ENCODE peak calls at places on chromosomes 11 and 22, in eight cellular contexts. One of them, this sample, is unnamed.

GRCh38 chr22:32106930-32107329 is 52.2 kb downstream of the C22orf42 start:
- DNase-seq in IMR-90: no peak
- DNase-seq in stomach: no peak
- DNase-seq in adrenal gland: no peak
- DNase-seq in uterus: no peak
- DNase-seq in suprapubic skin: no peak
- DNase-seq in prostate gland: no peak
- DNase-seq in HCT116: no peak
- DNase-seq in this sample: peak; percentile 37

GRCh38 chr22:39967103-39967829 is 7.1 kb downstream of the TMA7B start:
- DNase-seq in IMR-90: peak; percentile 45
- DNase-seq in stomach: no peak
- DNase-seq in adrenal gland: no peak
- DNase-seq in uterus: no peak
- DNase-seq in suprapubic skin: no peak
- DNase-seq in prostate gland: peak; percentile 31
- DNase-seq in HCT116: no peak
- DNase-seq in this sample: no peak

GRCh38 chr22:40525250-40525884 is 111.2 kb downstream of the MRTFA start:
- DNase-seq in IMR-90: peak; percentile 46
- DNase-seq in stomach: peak; percentile 48
- DNase-seq in adrenal gland: peak; percentile 54
- DNase-seq in uterus: no peak
- DNase-seq in suprapubic skin: no peak
- DNase-seq in prostate gland: no peak
- DNase-seq in HCT116: no peak
- DNase-seq in this sample: no peak

GRCh38 chr11:21723681-21724080 is 469.2 kb upstream of the ANO5 start:
- DNase-seq in IMR-90: no peak
- DNase-seq in stomach: no peak
- DNase-seq in adrenal gland: no peak
- DNase-seq in uterus: no peak
- DNase-seq in suprapubic skin: no peak
- DNase-seq in prostate gland: no peak
- DNase-seq in HCT116: no peak
- DNase-seq in this sample: no peak

GRCh38 chr22:22450343-22450839 is 58.2 kb downstream of the ZNF280B start:
- DNase-seq in IMR-90: no peak
- DNase-seq in stomach: peak; percentile 27
- DNase-seq in adrenal gland: peak; percentile 76
- DNase-seq in uterus: no peak
- DNase-seq in suprapubic skin: no peak
- DNase-seq in prostate gland: no peak
- DNase-seq in HCT116: no peak
- DNase-seq in this sample: no peak

GRCh38 chr11:117610045-117610444 is 187.0 kb downstream of the DSCAML1 start:
- DNase-seq in IMR-90: peak; percentile 51
- DNase-seq in stomach: no peak
- DNase-seq in adrenal gland: no peak
- DNase-seq in uterus: no peak
- DNase-seq in suprapubic skin: no peak
- DNase-seq in prostate gland: no peak
- DNase-seq in HCT116: no peak
- DNase-seq in this sample: no peak

GRCh38 chr11:126088999-126089398 is 26.3 kb upstream of the CDON start:
- DNase-seq in IMR-90: no peak
- DNase-seq in stomach: no peak
- DNase-seq in adrenal gland: no peak
- DNase-seq in uterus: no peak
- DNase-seq in suprapubic skin: no peak
- DNase-seq in prostate gland: no peak
- DNase-seq in HCT116: no peak
- DNase-seq in this sample: no peak

GRCh38 chr11:134224710-134225662 is 515 bp downstream of the VPS26B start:
- DNase-seq in IMR-90: peak; percentile 7
- DNase-seq in stomach: peak; percentile 43
- DNase-seq in adrenal gland: peak; percentile 82
- DNase-seq in uterus: peak; percentile 39
- DNase-seq in suprapubic skin: peak; percentile 90
- DNase-seq in prostate gland: peak; percentile 81
- DNase-seq in HCT116: no peak
- DNase-seq in this sample: no peak

GRCh38 chr11:8442301-8442700 is 151.7 kb downstream of the STK33 start:
- DNase-seq in IMR-90: no peak
- DNase-seq in stomach: no peak
- DNase-seq in adrenal gland: no peak
- DNase-seq in uterus: no peak
- DNase-seq in suprapubic skin: no peak
- DNase-seq in prostate gland: no peak
- DNase-seq in HCT116: no peak
- DNase-seq in this sample: no peak

GRCh38 chr22:31250740-31251330 is 38.7 kb downstream of the LIMK2 start:
- DNase-seq in IMR-90: no peak
- DNase-seq in stomach: no peak
- DNase-seq in adrenal gland: no peak
- DNase-seq in uterus: no peak
- DNase-seq in suprapubic skin: no peak
- DNase-seq in prostate gland: peak; percentile 70
- DNase-seq in HCT116: no peak
- DNase-seq in this sample: no peak

GRCh38 chr22:48275412-48275811 is 1513.0 kb downstream of the TBC1D22A start:
- DNase-seq in IMR-90: no peak
- DNase-seq in stomach: no peak
- DNase-seq in adrenal gland: no peak
- DNase-seq in uterus: no peak
- DNase-seq in suprapubic skin: no peak
- DNase-seq in prostate gland: no peak
- DNase-seq in HCT116: no peak
- DNase-seq in this sample: no peak

GRCh38 chr11:9896902-9897301 is 233.0 kb downstream of the SWAP70 start:
- DNase-seq in IMR-90: no peak
- DNase-seq in stomach: no peak
- DNase-seq in adrenal gland: no peak
- DNase-seq in uterus: no peak
- DNase-seq in suprapubic skin: no peak
- DNase-seq in prostate gland: no peak
- DNase-seq in HCT116: no peak
- DNase-seq in this sample: no peak

GRCh38 chr11:503179-503981 is 3.7 kb downstream of the RNH1 start:
- DNase-seq in IMR-90: peak; percentile 19
- DNase-seq in stomach: no peak
- DNase-seq in adrenal gland: peak; percentile 77
- DNase-seq in uterus: peak; percentile 47
- DNase-seq in suprapubic skin: peak; percentile 90
- DNase-seq in prostate gland: no peak
- DNase-seq in HCT116: no peak
- DNase-seq in this sample: no peak

GRCh38 chr11:115391598-115391997 is 112.6 kb downstream of the CADM1 start:
- DNase-seq in IMR-90: peak; percentile 31
- DNase-seq in stomach: no peak
- DNase-seq in adrenal gland: no peak
- DNase-seq in uterus: no peak
- DNase-seq in suprapubic skin: no peak
- DNase-seq in prostate gland: no peak
- DNase-seq in HCT116: no peak
- DNase-seq in this sample: no peak

GRCh38 chr11:57566035-57566504 is 1.4 kb downstream of the UBE2L6 start:
- DNase-seq in IMR-90: peak; percentile 63
- DNase-seq in stomach: peak; percentile 59
- DNase-seq in adrenal gland: peak; percentile 33
- DNase-seq in uterus: no peak
- DNase-seq in suprapubic skin: no peak
- DNase-seq in prostate gland: peak; percentile 67
- DNase-seq in HCT116: no peak
- DNase-seq in this sample: no peak

GRCh38 chr11:57568330-57568766 is 876 bp upstream of the UBE2L6 start:
- DNase-seq in IMR-90: peak; percentile 67
- DNase-seq in stomach: no peak
- DNase-seq in adrenal gland: no peak
- DNase-seq in uterus: peak; percentile 89
- DNase-seq in suprapubic skin: no peak
- DNase-seq in prostate gland: no peak
- DNase-seq in HCT116: peak; percentile 56
- DNase-seq in this sample: peak; percentile 96

GRCh38 chr11:57566564-57567209 is 785 bp downstream of the UBE2L6 start:
- DNase-seq in IMR-90: no peak
- DNase-seq in stomach: no peak
- DNase-seq in adrenal gland: no peak
- DNase-seq in uterus: no peak
- DNase-seq in suprapubic skin: no peak
- DNase-seq in prostate gland: no peak
- DNase-seq in HCT116: no peak
- DNase-seq in this sample: no peak

GRCh38 chr11:57567210-57567511 is 311 bp downstream of the UBE2L6 start:
- DNase-seq in IMR-90: peak; percentile 13
- DNase-seq in stomach: no peak
- DNase-seq in adrenal gland: no peak
- DNase-seq in uterus: no peak
- DNase-seq in suprapubic skin: no peak
- DNase-seq in prostate gland: no peak
- DNase-seq in HCT116: no peak
- DNase-seq in this sample: no peak

DNA sequence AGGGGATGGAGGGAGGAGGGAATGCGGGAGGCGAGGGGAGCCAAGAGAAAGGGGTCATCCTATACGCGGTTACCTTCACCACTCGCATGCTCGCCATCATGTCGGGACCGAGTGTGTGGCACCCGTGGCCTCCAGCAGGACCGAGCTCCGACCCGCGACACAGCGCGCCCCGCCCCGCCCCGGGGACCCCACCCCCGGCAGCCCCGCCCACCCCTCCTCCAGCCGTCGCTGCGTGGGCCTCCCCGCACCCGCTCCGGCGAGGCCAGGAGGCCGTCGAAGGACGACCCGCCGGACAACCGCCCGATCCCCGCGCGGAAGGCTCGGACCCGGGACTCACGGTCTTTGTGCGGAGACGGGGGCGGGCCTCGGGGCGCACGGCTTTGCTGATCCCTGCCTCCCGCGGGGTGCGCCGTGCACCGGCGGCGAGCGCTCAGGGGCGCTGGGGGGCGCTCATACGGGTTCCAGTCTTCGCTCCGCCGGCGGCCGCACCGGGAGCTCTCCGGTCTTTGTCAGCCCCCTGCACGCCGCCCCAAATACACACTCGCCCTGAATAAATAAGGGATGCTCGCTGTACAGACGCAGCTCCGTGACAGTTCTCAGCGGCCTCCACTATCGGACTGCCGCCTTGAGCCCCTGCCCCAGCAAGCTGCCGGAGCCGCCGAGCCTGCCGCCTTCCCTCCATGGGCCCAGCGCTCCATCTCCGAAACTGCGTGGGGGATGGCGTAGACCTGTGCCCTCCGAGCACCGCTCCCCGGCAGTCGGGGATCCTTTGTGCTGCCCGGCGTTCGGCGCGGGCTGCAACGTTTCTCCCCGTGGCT is at the start of gene UBE2L6:
- DNase-seq in IMR-90: no peak
- DNase-seq in stomach: peak; percentile 85
- DNase-seq in adrenal gland: peak; percentile 70
- DNase-seq in uterus: peak; percentile 67
- DNase-seq in suprapubic skin: peak; percentile 88
- DNase-seq in prostate gland: peak; percentile 70
- DNase-seq in HCT116: no peak
- DNase-seq in this sample: no peak
- TF ChIP-seq POLR2A in IMR-90: no peak
- TF ChIP-seq POLR2A in stomach: no peak
- TF ChIP-seq POLR2A in adrenal gland: no peak
- TF ChIP-seq POLR2A in uterus: peak; percentile 25
- TF ChIP-seq POLR2A in suprapubic skin: no peak
- TF ChIP-seq POLR2A in prostate gland: no peak
- TF ChIP-seq POLR2A in HCT116: no peak
- TF ChIP-seq POLR2A in this sample: no peak

DNA sequence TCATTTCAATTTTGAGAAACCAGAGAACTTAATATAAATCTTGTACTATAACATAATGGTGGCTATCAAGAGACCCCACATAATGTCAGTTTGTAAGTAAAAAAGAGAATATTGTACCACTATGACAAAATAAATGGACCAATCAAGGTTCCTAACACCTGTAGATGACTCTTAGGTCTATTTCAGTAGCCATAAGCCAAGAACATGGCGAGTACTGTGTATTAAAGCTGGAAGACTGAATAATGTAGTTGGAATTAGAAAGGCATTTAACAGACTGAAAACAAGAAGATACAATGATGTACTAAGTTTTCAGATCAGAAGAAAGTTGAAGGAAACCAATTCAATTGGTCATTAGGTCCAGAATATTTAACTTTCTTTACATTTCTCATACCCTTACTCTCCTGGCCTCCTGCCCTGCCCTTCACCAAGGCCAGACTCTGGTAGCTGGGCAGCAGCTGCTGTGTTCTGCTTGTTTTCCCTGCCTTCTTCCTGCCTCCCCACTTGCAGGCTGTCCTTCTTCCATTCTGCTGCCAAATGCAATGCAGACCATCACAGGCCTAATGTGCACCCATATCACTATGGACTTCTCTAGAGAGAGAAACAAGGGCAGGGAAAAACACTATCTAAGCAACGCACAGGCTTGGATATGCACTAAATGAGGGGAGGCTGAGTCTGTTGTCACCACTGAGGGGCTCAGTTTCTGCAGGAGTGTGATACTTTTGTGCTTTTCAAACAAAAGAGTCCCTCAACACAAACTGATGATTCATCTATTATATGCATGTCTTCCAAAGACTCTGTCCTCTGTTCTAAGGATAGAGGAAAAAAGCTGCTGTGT is 60.1 kb downstream of the RAB30 start:
- DNase-seq in IMR-90: no peak
- DNase-seq in stomach: no peak
- DNase-seq in adrenal gland: no peak
- DNase-seq in uterus: no peak
- DNase-seq in suprapubic skin: no peak
- DNase-seq in prostate gland: no peak
- DNase-seq in HCT116: no peak
- DNase-seq in this sample: no peak
- H3K27ac ChIP-seq in IMR-90: no peak overlapping the region
- H3K27ac ChIP-seq in stomach: no peak overlapping the region
- H3K27ac ChIP-seq in adrenal gland: no peak overlapping the region
- H3K27ac ChIP-seq in uterus: no peak overlapping the region
- H3K27ac ChIP-seq in suprapubic skin: no peak overlapping the region
- H3K27ac ChIP-seq in prostate gland: no peak overlapping the region
- H3K27ac ChIP-seq in HCT116: no peak overlapping the region
- H3K27ac ChIP-seq in this sample: no peak overlapping the region

GRCh38 chr22:27198518-27199035 is 541.2 kb downstream of the MIAT start:
- DNase-seq in IMR-90: no peak
- DNase-seq in stomach: no peak
- DNase-seq in adrenal gland: no peak
- DNase-seq in uterus: no peak
- DNase-seq in suprapubic skin: no peak
- DNase-seq in prostate gland: no peak
- DNase-seq in HCT116: no peak
- DNase-seq in this sample: no peak
- H3K9me3 ChIP-seq in IMR-90: peaks cover 5% of the 10 kb centered on the region
- H3K9me3 ChIP-seq in stomach: no peaks in the 10 kb centered on the region
- H3K9me3 ChIP-seq in adrenal gland: no peaks in the 10 kb centered on the region
- H3K9me3 ChIP-seq in uterus: no peaks in the 10 kb centered on the region
- H3K9me3 ChIP-seq in suprapubic skin: no peaks in the 10 kb centered on the region
- H3K9me3 ChIP-seq in prostate gland: no peaks in the 10 kb centered on the region
- H3K9me3 ChIP-seq in HCT116: no peaks in the 10 kb centered on the region
- H3K9me3 ChIP-seq in this sample: no peaks in the 10 kb centered on the region

DNA sequence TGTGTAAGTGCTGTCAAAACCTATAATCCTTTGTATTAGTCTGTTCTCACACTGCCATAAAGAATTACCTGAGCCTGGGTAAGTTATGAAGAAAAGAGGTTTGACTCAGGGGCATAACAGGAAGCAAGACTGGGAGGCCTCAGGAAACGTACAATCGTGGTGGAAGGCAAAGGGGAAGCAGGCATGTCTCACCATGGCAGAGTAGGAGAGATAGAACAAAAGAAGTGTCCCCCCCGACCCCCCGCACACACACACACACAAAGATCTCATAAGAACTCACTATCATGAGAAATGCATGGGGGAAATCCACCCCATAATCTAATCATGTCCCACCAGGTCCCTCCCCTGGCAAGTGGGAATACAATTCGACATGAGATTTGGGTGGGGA is 2.3 kb upstream of the USP28 start:
- DNase-seq in IMR-90: no peak
- DNase-seq in stomach: no peak
- DNase-seq in adrenal gland: no peak
- DNase-seq in uterus: no peak
- DNase-seq in suprapubic skin: no peak
- DNase-seq in prostate gland: no peak
- DNase-seq in HCT116: no peak
- DNase-seq in this sample: no peak
- TF ChIP-seq POLR2A in IMR-90: no peak
- TF ChIP-seq POLR2A in stomach: no peak
- TF ChIP-seq POLR2A in adrenal gland: no peak
- TF ChIP-seq POLR2A in uterus: no peak
- TF ChIP-seq POLR2A in suprapubic skin: no peak
- TF ChIP-seq POLR2A in prostate gland: no peak
- TF ChIP-seq POLR2A in HCT116: no peak
- TF ChIP-seq POLR2A in this sample: no peak

This sample was measured in esophagus muscularis mucosa.